ENCODE peak calls at places on chromosome 11, in four cellular contexts. B is adrenal gland; X is lung; V is CD4-positive, CD25-positive, alpha-beta regulatory T cell. T is an unnamed sample.

GRCh38 chr11:18633256-18634139 is 644 bp downstream of the SPTY2D1 start:
- DNase-seq in B (peak; percentile 21), X (no peak), V (no peak), T (no peak)

GRCh38 chr11:101436511-101437142 is 147.2 kb downstream of the TRPC6 start:
- DNase-seq in B (peak; percentile 39), X (no peak), V (no peak), T (no peak)

GRCh38 chr11:22807855-22808558 is 21.6 kb downstream of the SVIP start:
- DNase-seq in B (no peak), X (no peak), V (no peak), T (no peak)

GRCh38 chr11:65861165-65861505 is 902 bp downstream of the MUS81 start:
- DNase-seq in B (peak; percentile 17), X (no peak), V (no peak), T (no peak)

GRCh38 chr11:68838572-68838964 is 3.1 kb downstream of the CPT1A start:
- DNase-seq in B (peak; percentile 45), X (no peak), V (no peak), T (no peak)

GRCh38 chr11:110187731-110188130 is 94.5 kb downstream of the ZC3H12C start:
- DNase-seq in B (no peak), X (no peak), V (no peak), T (no peak)

GRCh38 chr11:62552931-62553838 is 6.6 kb upstream of the AHNAK start:
- DNase-seq in B (peak; percentile 91), X (peak; percentile 87), V (peak; percentile 59), T (peak; percentile 79)

GRCh38 chr11:34194576-34195335 is 89.3 kb downstream of the NAT10 start:
- DNase-seq in B (no peak), X (no peak), V (no peak), T (no peak)

GRCh38 chr11:128052912-128053641 is 534.3 kb downstream of the ETS1 start:
- DNase-seq in B (no peak), X (no peak), V (no peak), T (no peak)

GRCh38 chr11:12287009-12287373 is 90.4 kb upstream of the PARVA start:
- DNase-seq in B (peak; percentile 27), X (peak; percentile 32), V (no peak), T (no peak)
- H3K4me3 ChIP-seq in B (no peak overlapping the region), X (no peak overlapping the region), V (no peak overlapping the region), T (no peak overlapping the region)

GRCh38 chr11:69972351-69972802 is 105.7 kb upstream of the ANO1 start:
- DNase-seq in B (no peak), X (no peak), V (no peak), T (peak; percentile 15)
- H3K27ac ChIP-seq in B (no peak overlapping the region), X (no peak overlapping the region), V (peak overlapping the region; percentile 15), T (no peak overlapping the region)

DNA sequence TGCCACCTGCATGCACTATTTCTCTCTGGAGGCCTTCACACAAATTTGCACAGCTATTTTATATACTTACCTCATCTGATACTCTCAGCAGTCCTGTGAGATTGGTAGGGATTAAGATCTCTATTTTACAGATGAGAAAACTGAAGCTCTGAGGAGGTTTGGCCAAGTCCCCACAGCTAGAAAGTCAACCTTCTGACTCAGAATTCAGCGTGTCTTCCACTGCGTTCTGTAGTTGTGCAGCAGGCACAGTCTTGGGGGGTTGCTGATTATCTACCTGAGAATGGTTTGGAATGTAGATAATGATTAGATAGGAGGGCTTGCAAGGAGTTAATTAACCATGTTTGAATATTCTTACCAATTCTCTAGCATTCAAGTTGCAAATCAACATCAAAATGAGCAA is 2.5 kb upstream of the SORL1 start:
- DNase-seq in B (no peak), X (no peak), V (no peak), T (no peak)
- H3K4me3 ChIP-seq in B (no peak overlapping the region), X (no peak overlapping the region), V (peak overlapping the region; percentile 80), T (no peak overlapping the region)

GRCh38 chr11:75338516-75339218 is 12.8 kb downstream of the ARRB1 start:
- DNase-seq in B (no peak), X (no peak), V (no peak), T (no peak)
- H3K27ac ChIP-seq in B (no peak overlapping the region), X (peak overlapping the region; percentile 90), V (peak overlapping the region; percentile 39), T (peak overlapping the region; percentile 68)

DNA sequence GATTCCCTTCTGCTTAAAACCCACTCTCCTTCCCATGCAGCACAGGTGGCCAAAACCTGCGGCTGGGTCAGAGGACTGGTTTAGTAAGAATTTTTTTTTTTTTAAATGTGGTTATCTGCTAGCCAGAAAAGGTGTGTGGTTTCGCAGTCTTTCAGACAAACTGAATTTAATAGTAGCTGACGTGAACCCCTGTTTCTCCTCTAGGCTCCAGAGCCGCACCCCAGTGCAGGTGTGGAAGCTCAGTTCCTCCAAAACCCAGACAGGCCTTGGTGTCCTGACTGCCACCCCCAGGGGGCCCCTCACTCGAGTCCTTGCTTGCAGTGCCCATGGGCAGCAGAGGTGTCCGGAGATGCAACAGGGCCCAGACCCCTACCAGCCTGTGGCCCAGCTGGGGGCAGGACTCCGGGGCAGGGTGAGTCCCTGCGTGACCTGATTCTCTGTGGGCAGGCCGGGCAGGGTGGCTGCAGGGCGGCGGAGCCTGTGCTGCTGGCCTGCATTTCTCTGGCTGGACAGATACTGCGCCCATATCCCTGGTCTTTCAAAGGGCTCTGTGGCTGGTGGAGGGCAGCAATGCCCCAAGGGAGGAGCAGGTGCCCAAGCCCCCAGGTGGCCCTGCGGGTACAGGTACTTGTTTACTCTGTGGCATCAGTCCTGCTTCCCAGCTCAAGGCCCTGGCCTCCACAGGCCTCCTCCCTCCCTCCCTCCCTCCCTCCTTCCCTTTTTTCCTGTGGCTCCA is 15.2 kb downstream of the KCNQ1 start:
- DNase-seq in B (peak; percentile 36), X (no peak), V (no peak), T (peak; percentile 55)
- H3K4me3 ChIP-seq in B (no peak overlapping the region), X (no peak overlapping the region), V (no peak overlapping the region), T (no peak overlapping the region)

DNA sequence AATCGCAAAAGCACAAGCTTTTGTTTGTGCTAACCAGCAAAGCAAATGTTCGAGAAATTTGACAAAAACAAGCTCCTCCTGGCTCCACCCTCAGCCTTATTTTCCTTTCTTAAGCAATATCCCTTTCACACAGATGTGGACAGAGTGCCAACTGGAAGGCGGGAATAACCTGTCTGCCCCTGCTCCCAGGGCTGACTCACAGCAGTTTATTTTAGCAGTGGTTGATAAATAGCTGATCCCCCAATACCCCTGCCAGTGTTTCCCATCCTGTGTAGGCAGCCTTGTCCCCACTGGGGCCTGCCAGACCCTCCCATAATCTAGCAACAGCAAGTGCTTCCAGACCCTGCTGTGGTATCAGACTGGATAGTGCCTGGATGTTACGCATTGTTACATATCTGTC is 53.5 kb downstream of the PARVA start:
- DNase-seq in B (peak; percentile 70), X (peak; percentile 50), V (no peak), T (peak; percentile 62)
- H3K27ac ChIP-seq in B (no peak overlapping the region), X (peak overlapping the region; percentile 21), V (no peak overlapping the region), T (no peak overlapping the region)